ENCODE peak calls at places on chromosomes 1 and 21, in ten cellular contexts. G is Peyer's patch; D is K562; M is hepatocyte; Y is psoas muscle; W is heart right ventricle; I is uterus; A is GM23248; H is effector memory CD4-positive, alpha-beta T cell; S is SJCRH30. T is an unnamed sample.

GRCh38 chr1:185816460-185816859 is 82.3 kb downstream of the HMCN1 start:
- DNase-seq in S (no peak), M (no peak), I (no peak), D (no peak), Y (no peak), G (no peak), W (no peak), H (no peak), A (peak; percentile 76), T (no peak)

GRCh38 chr1:155007253-155007828 is 4.7 kb downstream of the ZBTB7B start:
- DNase-seq in W (peak; percentile 69), Y (peak; percentile 70), H (no peak), G (no peak), D (no peak), M (no peak), I (no peak), S (no peak), A (no peak), T (no peak)

GRCh38 chr1:890661-891060 is 33.1 kb upstream of the SAMD11 start:
- DNase-seq in D (no peak), S (no peak), W (no peak), A (no peak), H (no peak), Y (no peak), I (no peak), G (no peak), M (no peak), T (no peak)

GRCh38 chr1:79322511-79323027 is 316.0 kb upstream of the ADGRL4 start:
- DNase-seq in Y (no peak), I (no peak), G (no peak), M (no peak), A (peak; percentile 61), H (no peak), W (no peak), S (no peak), D (no peak), T (no peak)

GRCh38 chr1:176696109-176696508 is 233.1 kb downstream of the PAPPA2 start:
- DNase-seq in W (no peak), S (peak; percentile 34), A (peak; percentile 26), Y (peak; percentile 44), H (no peak), M (peak; percentile 52), I (no peak), G (no peak), D (no peak), T (no peak)

GRCh38 chr1:2778220-2778592 is 23.3 kb downstream of the TTC34 start:
- DNase-seq in H (no peak), W (no peak), A (no peak), S (no peak), G (no peak), M (no peak), D (no peak), I (no peak), Y (no peak), T (no peak)

GRCh38 chr1:24600551-24600950 is 42.6 kb upstream of the SRRM1 start:
- DNase-seq in Y (no peak), I (no peak), H (no peak), W (no peak), A (no peak), G (no peak), D (no peak), M (no peak), S (no peak), T (no peak)

GRCh38 chr21:40176732-40177131 is 309.5 kb downstream of the PCP4 start:
- DNase-seq in D (no peak), S (peak; percentile 59), G (no peak), I (no peak), W (no peak), Y (no peak), H (no peak), M (no peak), A (no peak), T (no peak)

GRCh38 chr1:101291562-101292035 is 54.8 kb downstream of the S1PR1 start:
- DNase-seq in I (no peak), D (no peak), S (peak; percentile 79), Y (no peak), A (peak; percentile 76), H (peak; percentile 10), M (peak; percentile 30), W (no peak), G (no peak), T (no peak)

GRCh38 chr1:68093737-68094136 is 43.3 kb upstream of the DIRAS3 start:
- DNase-seq in I (no peak), M (no peak), S (no peak), Y (no peak), G (no peak), H (no peak), A (peak; percentile 58), D (no peak), W (no peak), T (no peak)

GRCh38 chr1:41503507-41504125 is 19.1 kb upstream of the EDN2 start:
- DNase-seq in I (no peak), G (no peak), D (peak; percentile 65), Y (no peak), M (no peak), S (no peak), W (no peak), H (no peak), A (peak; percentile 49), T (no peak)

GRCh38 chr21:35020446-35020845 is 28.7 kb downstream of the RUNX1 start:
- DNase-seq in W (no peak), D (no peak), I (no peak), M (no peak), Y (no peak), A (no peak), H (no peak), S (no peak), G (peak; percentile 35), T (no peak)

GRCh38 chr1:197736689-197737088 is 38.6 kb downstream of the DENND1B start:
- DNase-seq in H (no peak), W (no peak), G (no peak), I (no peak), M (no peak), A (peak; percentile 88), Y (no peak), D (no peak), S (no peak), T (no peak)

GRCh38 chr1:164583835-164584539 is 25.0 kb downstream of the PBX1 start:
- DNase-seq in W (no peak), H (no peak), I (no peak), D (no peak), G (no peak), Y (no peak), S (no peak), A (no peak), M (no peak), T (no peak)

GRCh38 chr21:43600642-43601397 is 58.5 kb downstream of the HSF2BP start:
- DNase-seq in A (peak; percentile 91), W (no peak), H (no peak), Y (no peak), S (peak; percentile 79), G (no peak), D (no peak), I (no peak), M (peak; percentile 49), T (peak; percentile 27)

GRCh38 chr1:91846007-91846620 is 39.8 kb downstream of the TGFBR3 start:
- DNase-seq in G (no peak), W (peak; percentile 83), S (peak; percentile 89), H (no peak), Y (no peak), D (no peak), I (peak; percentile 40), M (peak; percentile 51), A (peak; percentile 22), T (peak; percentile 60)

GRCh38 chr1:208243522-208243850 is 698 bp downstream of the PLXNA2 start:
- DNase-seq in W (no peak), Y (no peak), G (no peak), S (peak; percentile 47), M (no peak), H (no peak), A (peak; percentile 51), I (no peak), D (peak; percentile 44), T (no peak)

GRCh38 chr1:65147424-65148177 is 402 bp upstream of the AK4 start:
- DNase-seq in H (no peak), A (peak; percentile 73), G (no peak), S (peak; percentile 52), M (peak; percentile 78), D (peak; percentile 83), Y (peak; percentile 40), I (peak; percentile 46), W (peak; percentile 24), T (peak; percentile 23)

DNA sequence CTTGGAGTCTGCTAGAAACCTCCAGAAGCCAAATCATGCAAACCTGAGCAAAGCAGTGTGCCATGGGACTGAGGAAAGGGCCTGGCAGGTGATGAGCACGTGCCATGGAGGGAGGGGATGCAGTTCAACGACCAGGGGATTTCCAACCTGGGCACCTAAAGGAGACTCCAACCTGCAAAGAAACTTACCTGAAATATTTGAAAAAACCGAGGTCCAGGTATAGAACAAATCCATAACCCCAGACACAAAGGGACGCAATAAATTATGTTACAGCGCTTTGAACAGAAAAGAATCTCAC is 8.9 kb downstream of the UBASH3A start:
- DNase-seq in W (no peak), D (no peak), I (no peak), M (no peak), A (no peak), Y (no peak), H (no peak), S (no peak), G (no peak), T (no peak)
- H3K27me3 ChIP-seq in W (peaks cover 19% of the 10 kb centered on the region), D (no peaks in the 10 kb centered on the region), I (no peaks in the 10 kb centered on the region), M (no peaks in the 10 kb centered on the region), A (no peaks in the 10 kb centered on the region), Y (no peaks in the 10 kb centered on the region), H (no peaks in the 10 kb centered on the region), S (peaks cover 3% of the 10 kb centered on the region), G (no peaks in the 10 kb centered on the region), T (peaks cover 6% of the 10 kb centered on the region)

GRCh38 chr1:26530898-26531598 is 1.5 kb downstream of the RPS6KA1 start:
- DNase-seq in A (peak; percentile 55), Y (no peak), I (no peak), G (no peak), W (no peak), M (peak; percentile 92), S (peak; percentile 45), H (no peak), D (peak; percentile 84), T (no peak)
- H3K4me3 ChIP-seq in A (no peak overlapping the region), Y (no peak overlapping the region), I (no peak overlapping the region), G (peak overlapping the region; percentile 71), W (no peak overlapping the region), M (no peak overlapping the region), S (no peak overlapping the region), H (no peak overlapping the region), D (peak overlapping the region; percentile 87), T (no peak overlapping the region)

DNA sequence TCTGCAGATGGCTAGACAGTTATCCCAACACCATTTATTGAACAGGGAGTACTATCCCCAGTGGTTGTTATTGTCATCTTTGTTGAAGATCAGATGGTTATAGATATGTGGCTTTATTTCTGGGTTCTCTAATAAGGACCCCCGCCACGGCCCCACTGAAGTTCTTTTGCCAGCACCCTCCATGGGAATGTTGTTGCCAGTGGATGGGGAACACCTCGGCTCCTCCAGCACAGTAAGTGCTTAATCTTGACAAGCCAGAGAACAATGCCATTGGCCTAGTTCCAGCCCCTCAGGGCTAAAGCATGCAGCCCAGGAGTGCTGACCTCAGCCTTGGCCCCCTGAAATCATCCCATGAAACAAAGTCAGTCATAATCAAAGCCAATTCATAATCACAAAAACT is 337.6 kb downstream of the AGBL4 start:
- DNase-seq in Y (no peak), W (no peak), H (no peak), M (no peak), A (no peak), G (no peak), S (peak; percentile 28), D (no peak), I (no peak), T (peak; percentile 78)
- H3K9me3 ChIP-seq in Y (peaks cover 7% of the 10 kb centered on the region), W (peaks cover 26% of the 10 kb centered on the region), H (no peaks in the 10 kb centered on the region), M (no peaks in the 10 kb centered on the region), A (no peaks in the 10 kb centered on the region), G (no peaks in the 10 kb centered on the region), S (no peaks in the 10 kb centered on the region), D (no peaks in the 10 kb centered on the region), I (no peaks in the 10 kb centered on the region), T (no peaks in the 10 kb centered on the region)

GRCh38 chr21:32004281-32004680 is 131.5 kb downstream of the HUNK start:
- DNase-seq in H (no peak), I (no peak), G (no peak), M (no peak), D (no peak), Y (no peak), W (no peak), S (peak; percentile 22), A (peak; percentile 14), T (no peak)
- H3K27me3 ChIP-seq in H (no peaks in the 10 kb centered on the region), I (no peaks in the 10 kb centered on the region), G (no peaks in the 10 kb centered on the region), M (no peaks in the 10 kb centered on the region), D (peaks cover 11% of the 10 kb centered on the region), Y (no peaks in the 10 kb centered on the region), W (no peaks in the 10 kb centered on the region), S (no peaks in the 10 kb centered on the region), A (no peaks in the 10 kb centered on the region), T (no peaks in the 10 kb centered on the region)

T was measured in BE2C.